ENCODE peak calls at places on chromosome 10, in seven cellular contexts. Z, T, M, R, L, Q and D are unnamed samples.

GRCh38 chr10:75401569-75402485 is at the start of gene ZNF503:
- DNase-seq in Z (peak), R (peak), Q (peak), T (peak), L (peak), M (peak), D (peak)

GRCh38 chr10:132867801-132868644 is 74.3 kb downstream of the CFAP46 start:
- DNase-seq in M (no peak), R (peak), Q (no peak), Z (peak), T (no peak), L (peak), D (no peak)

GRCh38 chr10:103663802-103664201 is 170.3 kb downstream of the NEURL1 start:
- DNase-seq in R (peak), M (no peak), Q (no peak), Z (no peak), T (no peak), L (no peak), D (no peak)

GRCh38 chr10:21020545-21020944 is 123.4 kb upstream of the NEBL start:
- DNase-seq in M (no peak), T (no peak), R (no peak), Q (no peak), Z (no peak), L (peak), D (peak)

GRCh38 chr10:38008006-38008405 is 2.5 kb upstream of the ZNF33A start:
- DNase-seq in Q (no peak), R (no peak), M (peak), T (no peak), L (no peak), Z (no peak), D (no peak)

GRCh38 chr10:30591249-30591670 is 38.3 kb downstream of the LYZL2 start:
- DNase-seq in Q (peak), L (peak), T (peak), M (no peak), R (no peak), Z (peak), D (peak)

GRCh38 chr10:120505056-120505455 is 48.0 kb downstream of the PLPP4 start:
- DNase-seq in Z (no peak), T (no peak), R (no peak), Q (no peak), M (no peak), L (no peak), D (no peak)

GRCh38 chr10:93436577-93436976 is 45.6 kb downstream of the MYOF start:
- DNase-seq in L (peak), M (no peak), T (peak), R (peak), Z (peak), Q (peak), D (peak)

GRCh38 chr10:82982110-82982608 is 1107.2 kb downstream of the NRG3 start:
- DNase-seq in L (no peak), Z (no peak), Q (peak), R (no peak), M (no peak), T (peak), D (peak)

GRCh38 chr10:47364911-47365310 is 16.7 kb downstream of the RBP3 start:
- DNase-seq in T (no peak), M (no peak), Z (no peak), Q (no peak), L (no peak), R (no peak), D (no peak)

GRCh38 chr10:29691564-29692064 is 56.8 kb upstream of the SVIL start:
- DNase-seq in M (no peak), T (no peak), Q (peak), L (no peak), Z (peak), R (no peak), D (peak)

GRCh38 chr10:55410415-55410885 is 609.4 kb upstream of the PCDH15 start:
- DNase-seq in L (peak), Z (peak), T (peak), M (no peak), Q (no peak), R (no peak), D (peak)
- TF ChIP-seq CTCF in L (no peak), Z (no peak), T (no peak), M (no peak), Q (no peak), R (no peak), D (no peak)

DNA sequence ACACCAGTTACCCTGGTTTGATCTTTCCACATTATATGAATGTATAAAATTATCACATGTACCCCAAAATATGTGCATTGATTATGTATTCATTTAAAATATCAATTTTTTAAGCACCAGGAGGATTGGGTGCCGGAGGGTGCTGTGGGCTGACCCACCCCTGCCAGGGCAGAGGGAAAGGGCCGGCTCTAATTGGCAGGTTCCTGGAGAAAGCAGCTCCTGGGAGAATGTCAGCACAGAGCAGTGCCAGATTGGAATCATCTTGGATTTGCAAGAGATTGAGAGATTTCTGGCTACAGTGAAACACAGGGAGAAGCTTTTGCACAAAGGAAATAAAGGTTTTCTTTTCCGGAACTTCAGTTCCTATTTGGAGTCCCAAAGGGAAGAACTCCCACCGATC is 264.4 kb upstream of the TCERG1L start:
- DNase-seq in R (no peak), L (no peak), Q (no peak), T (no peak), M (no peak), Z (no peak), D (no peak)
- H3K4me3 ChIP-seq in R (no peak), L (no peak), Q (no peak), T (no peak), M (no peak), Z (no peak), D (no peak)

DNA sequence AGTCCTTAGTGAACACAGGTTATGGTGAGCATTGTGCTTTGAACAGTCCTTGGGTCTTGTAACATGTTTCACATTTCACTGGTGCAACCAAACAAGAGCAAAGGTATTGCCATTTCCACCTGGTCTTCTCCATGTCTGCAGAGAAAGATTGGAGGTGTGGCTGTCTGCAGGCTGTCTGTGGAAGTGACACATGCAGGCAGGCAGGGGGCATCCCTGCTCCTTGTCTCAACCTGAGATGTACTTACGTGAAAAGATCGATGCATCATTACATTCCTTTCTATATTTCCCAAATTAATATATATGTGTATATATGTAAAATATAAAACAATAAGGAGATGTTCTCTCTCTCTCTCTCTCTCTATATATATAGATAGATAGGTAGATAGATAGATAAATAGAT is 54.3 kb downstream of the LRRC18 start:
- DNase-seq in Z (no peak), Q (peak), R (no peak), T (no peak), L (no peak), M (no peak), D (peak)
- TF ChIP-seq CTCF in Z (no peak), Q (no peak), R (no peak), T (no peak), L (peak), M (no peak), D (peak)

GRCh38 chr10:124657806-124658205 is 86.4 kb downstream of the FAM53B start:
- DNase-seq in R (no peak), L (no peak), Q (no peak), T (peak), M (no peak), Z (no peak), D (peak)
- H3K4me3 ChIP-seq in R (no peak), L (no peak), Q (no peak), T (no peak), M (no peak), Z (no peak), D (no peak)

GRCh38 chr10:81082621-81083376 is 545.1 kb downstream of the SH2D4B start:
- DNase-seq in R (no peak), Z (no peak), T (no peak), Q (no peak), L (no peak), M (no peak), D (no peak)

DNA sequence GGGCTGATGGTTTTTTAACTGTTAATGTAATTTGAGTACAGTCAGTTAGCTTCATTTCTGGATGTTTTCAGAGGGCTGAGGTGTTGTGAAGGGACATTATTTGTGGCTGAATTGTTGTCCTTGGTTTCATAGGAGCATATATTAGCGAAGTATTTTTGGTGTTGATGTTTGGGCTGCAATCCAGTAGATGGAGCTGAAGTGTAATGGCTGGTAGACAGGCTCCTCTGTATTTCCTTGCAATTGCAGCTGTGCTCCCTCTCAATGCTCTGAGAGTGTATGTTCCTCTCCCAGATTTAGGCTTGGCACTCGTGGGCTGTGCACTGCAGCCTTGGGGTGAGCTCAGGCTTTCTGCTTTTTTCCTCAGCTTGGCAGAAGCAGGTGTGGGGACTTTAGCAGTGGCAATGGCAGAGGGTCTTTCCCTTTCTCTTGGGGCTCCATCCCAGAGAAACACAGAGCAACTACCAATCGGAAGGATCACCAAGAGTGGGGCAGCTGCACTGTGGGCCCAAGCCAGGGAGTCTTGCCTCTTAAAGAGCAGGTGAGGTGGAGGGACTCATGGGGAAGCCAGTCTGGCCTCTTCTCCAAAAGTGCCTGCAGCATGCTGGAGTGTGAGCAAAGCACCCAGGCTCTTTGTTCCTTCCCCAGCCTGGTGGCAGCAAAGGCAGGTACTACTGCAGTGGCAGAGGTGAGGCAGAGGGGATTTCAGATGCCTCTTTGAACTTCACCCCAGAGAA is 544.4 kb downstream of the SH2D4B start:
- DNase-seq in Q (no peak), M (no peak), R (no peak), T (no peak), L (no peak), Z (no peak), D (no peak)
- TF ChIP-seq CTCF in Q (no peak), M (no peak), R (no peak), T (no peak), L (no peak), Z (no peak), D (no peak)

GRCh38 chr10:79072041-79072441 is 3.3 kb downstream of the ZMIZ1 start:
- DNase-seq in R (no peak), M (no peak), L (no peak), Z (no peak), T (no peak), Q (peak), D (no peak)
- H3K4me3 ChIP-seq in R (peak), M (no peak), L (peak), Z (peak), T (peak), Q (peak), D (no peak)